ENCODE peak calls at places on chromosome 5, in nine cellular contexts. Q, C, J, P, F, O, I, A and V are unnamed samples.

GRCh38 chr5:78691073-78691960 is 42.7 kb upstream of the LHFPL2 start:
- DNase-seq in A (no peak), I (no peak), O (no peak), J (no peak), F (no peak), C (no peak), Q (no peak), P (no peak), V (no peak)

GRCh38 chr5:115375922-115376321 is 79.5 kb upstream of the CCDC112 start:
- DNase-seq in F (no peak), Q (no peak), I (peak; percentile 88), C (no peak), A (no peak), P (peak; percentile 33), J (no peak), O (peak; percentile 33), V (no peak)

GRCh38 chr5:122984425-122984824 is 52.1 kb downstream of the PPIC start:
- DNase-seq in A (no peak), J (no peak), F (no peak), C (no peak), I (no peak), Q (no peak), O (no peak), P (no peak), V (no peak)

GRCh38 chr5:94691947-94692346 is 73.5 kb downstream of the SLF1 start:
- DNase-seq in O (no peak), I (peak; percentile 50), P (peak; percentile 94), A (no peak), Q (no peak), C (no peak), F (peak; percentile 47), J (peak; percentile 55), V (no peak)

GRCh38 chr5:83528439-83528769 is 56.9 kb downstream of the VCAN start:
- DNase-seq in J (no peak), F (no peak), C (no peak), Q (no peak), I (no peak), P (peak; percentile 48), O (no peak), A (no peak), V (no peak)

GRCh38 chr5:131258733-131259132 is 5.1 kb upstream of the CDC42SE2 start:
- DNase-seq in A (no peak), Q (no peak), J (no peak), C (no peak), I (no peak), P (no peak), F (no peak), O (no peak), V (no peak)

GRCh38 chr5:149937610-149938009 is 7.0 kb downstream of the PDE6A start:
- DNase-seq in F (no peak), Q (no peak), C (no peak), J (peak; percentile 16), I (no peak), P (no peak), A (no peak), O (no peak), V (peak; percentile 27)

GRCh38 chr5:125424851-125425250 is 678.4 kb upstream of the ZNF608 start:
- DNase-seq in O (no peak), C (no peak), Q (no peak), P (no peak), A (no peak), F (no peak), I (no peak), J (no peak), V (no peak)

GRCh38 chr5:77426670-77427069 is 65.4 kb downstream of the WDR41 start:
- DNase-seq in P (peak; percentile 77), I (peak; percentile 45), C (no peak), F (no peak), J (peak; percentile 41), O (no peak), Q (no peak), A (no peak), V (peak; percentile 65)

GRCh38 chr5:54083851-54084250 is 226.5 kb downstream of the ARL15 start:
- DNase-seq in F (no peak), P (no peak), A (no peak), O (no peak), I (no peak), Q (no peak), C (no peak), J (no peak), V (peak; percentile 15)

GRCh38 chr5:80010754-80011392 is 19.8 kb upstream of the MTX3 start:
- DNase-seq in F (no peak), A (no peak), P (no peak), O (no peak), J (no peak), I (no peak), C (no peak), Q (no peak), V (no peak)

GRCh38 chr5:8520922-8521321 is 652.0 kb downstream of the MTRR start:
- DNase-seq in C (no peak), F (no peak), P (no peak), J (no peak), Q (no peak), A (no peak), O (no peak), I (no peak), V (no peak)